ENCODE peak calls at places on chromosomes 12 and 14, in nine cellular contexts. J, O, E, T, A, Q, Z, H and W are unnamed samples.

GRCh38 chr14:59032821-59033220 is 155.6 kb upstream of the DAAM1 start:
- DNase-seq in J (no peak), O (no peak), E (no peak), T (no peak), A (no peak), Q (no peak), Z (no peak), H (no peak), W (no peak)

GRCh38 chr12:46402861-46403731 is 30.5 kb upstream of the SLC38A2 start:
- DNase-seq in J (no peak), O (no peak), E (no peak), T (no peak), A (no peak), Q (no peak), Z (no peak), H (no peak), W (no peak)

GRCh38 chr12:67885370-67886169 is 103.7 kb upstream of the IFNG-AS1 start:
- DNase-seq in J (no peak), O (no peak), E (no peak), T (no peak), A (no peak), Q (peak; percentile 19), Z (no peak), H (no peak), W (no peak)

GRCh38 chr12:97552410-97553050 is 89.9 kb downstream of the RMST start:
- DNase-seq in J (no peak), O (no peak), E (no peak), T (no peak), A (no peak), Q (no peak), Z (no peak), H (peak; percentile 25), W (no peak)

GRCh38 chr12:114683709-114684097 is 272 bp downstream of the TBX3 start:
- DNase-seq in J (no peak), O (no peak), E (no peak), T (no peak), A (no peak), Q (no peak), Z (no peak), H (no peak), W (no peak)

GRCh38 chr12:78703820-78704525 is 160.6 kb upstream of the SYT1 start:
- DNase-seq in J (no peak), O (no peak), E (no peak), T (no peak), A (no peak), Q (no peak), Z (no peak), H (no peak), W (no peak)

GRCh38 chr12:26118356-26118755 is 6.5 kb downstream of the BHLHE41 start:
- DNase-seq in J (no peak), O (no peak), E (no peak), T (no peak), A (no peak), Q (no peak), Z (no peak), H (no peak), W (no peak)

GRCh38 chr12:94644141-94644575 is 6.2 kb downstream of the TMCC3 start:
- DNase-seq in J (no peak), O (peak; percentile 13), E (no peak), T (no peak), A (no peak), Q (no peak), Z (peak; percentile 41), H (peak; percentile 40), W (peak; percentile 58)

GRCh38 chr12:116318738-116319050 is 41.2 kb upstream of the MED13L start:
- DNase-seq in J (no peak), O (no peak), E (no peak), T (peak; percentile 40), A (no peak), Q (no peak), Z (no peak), H (no peak), W (no peak)

GRCh38 chr12:44159211-44159610 is 323.3 kb downstream of the TMEM117 start:
- DNase-seq in J (no peak), O (no peak), E (no peak), T (no peak), A (no peak), Q (no peak), Z (no peak), H (no peak), W (no peak)

GRCh38 chr14:71141701-71142374 is 234.6 kb downstream of the PCNX1 start:
- DNase-seq in J (no peak), O (no peak), E (no peak), T (no peak), A (no peak), Q (no peak), Z (no peak), H (no peak), W (no peak)

GRCh38 chr14:38951451-38951850 is 151.6 kb downstream of the SEC23A start:
- DNase-seq in J (no peak), O (no peak), E (no peak), T (no peak), A (no peak), Q (no peak), Z (no peak), H (no peak), W (no peak)

DNA sequence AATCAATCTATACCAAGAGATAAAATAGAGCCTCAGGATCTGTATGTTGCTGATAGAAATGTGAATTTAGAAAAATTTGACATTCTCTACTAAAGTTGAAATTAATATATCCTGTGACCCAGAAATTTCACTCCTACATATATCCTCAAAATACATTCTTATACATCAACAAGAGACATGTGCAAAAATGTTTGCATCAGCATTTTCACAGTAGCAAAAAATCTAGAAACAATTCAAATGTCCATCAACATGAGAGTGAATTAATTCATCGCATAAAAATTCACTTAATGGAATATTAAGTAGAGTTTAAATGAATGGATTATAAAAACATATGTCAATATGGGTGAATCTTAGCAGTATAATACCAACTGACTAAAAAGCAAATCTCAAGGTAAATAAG is 80.8 kb downstream of the GPR65 start:
- DNase-seq in J (no peak), O (no peak), E (no peak), T (no peak), A (no peak), Q (no peak), Z (no peak), H (no peak), W (no peak)
- H3K27ac ChIP-seq in J (no peak overlapping the region), O (no peak overlapping the region), E (no peak overlapping the region), T (no peak overlapping the region), A (no peak overlapping the region), Q (no peak overlapping the region), Z (no peak overlapping the region), H (no peak overlapping the region), W (no peak overlapping the region)

DNA sequence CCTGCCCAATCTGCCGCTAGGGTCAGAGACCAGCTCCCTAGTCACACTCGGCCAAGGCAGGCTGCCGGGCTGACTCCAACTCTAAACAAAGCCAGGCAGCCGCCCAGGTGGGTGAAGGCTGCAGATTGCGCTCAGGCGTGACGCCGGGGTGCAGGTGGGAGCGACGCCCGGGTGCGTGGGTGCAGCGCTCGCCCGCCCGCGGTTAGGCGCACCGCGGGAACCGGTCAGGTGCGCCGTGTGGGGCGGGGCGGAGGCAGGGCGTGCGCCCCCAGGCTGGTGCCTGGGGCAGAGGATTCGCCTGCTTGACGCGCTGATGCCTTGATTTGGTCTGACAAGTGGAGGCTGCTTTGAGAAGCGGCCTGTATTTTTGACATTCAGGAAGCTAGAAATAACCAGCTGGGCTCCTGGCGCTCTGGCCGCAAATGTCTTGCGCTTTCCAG is 126.7 kb upstream of the HIF1A start:
- DNase-seq in J (peak; percentile 86), O (peak; percentile 57), E (peak; percentile 79), T (no peak), A (peak; percentile 58), Q (no peak), Z (peak; percentile 98), H (peak; percentile 53), W (no peak)
- H3K36me3 ChIP-seq in J (no peaks in the 10 kb centered on the region), O (no peaks in the 10 kb centered on the region), E (no peaks in the 10 kb centered on the region), T (no peaks in the 10 kb centered on the region), A (no peaks in the 10 kb centered on the region), Q (no peaks in the 10 kb centered on the region), Z (no peaks in the 10 kb centered on the region), H (no peaks in the 10 kb centered on the region), W (no peaks in the 10 kb centered on the region)

GRCh38 chr12:121628536-121628935 is 2.2 kb downstream of the ORAI1 start:
- DNase-seq in J (no peak), O (no peak), E (no peak), T (no peak), A (no peak), Q (no peak), Z (peak; percentile 43), H (no peak), W (no peak)
- H3K4me3 ChIP-seq in J (no peak overlapping the region), O (peak overlapping the region; percentile 70), E (peak overlapping the region; percentile 95), T (no peak overlapping the region), A (no peak overlapping the region), Q (peak overlapping the region; percentile 78), Z (peak overlapping the region; percentile 69), H (peak overlapping the region; percentile 63), W (no peak overlapping the region)

GRCh38 chr12:124388679-124389536 is 94.0 kb downstream of the RFLNA start:
- DNase-seq in J (peak; percentile 96), O (peak; percentile 64), E (peak; percentile 67), T (peak; percentile 89), A (peak; percentile 92), Q (peak; percentile 86), Z (no peak), H (peak; percentile 89), W (peak; percentile 97)
- H3K27ac ChIP-seq in J (peak overlapping the region; percentile 91), O (no peak overlapping the region), E (no peak overlapping the region), T (peak overlapping the region; percentile 90), A (no peak overlapping the region), Q (peak overlapping the region; percentile 98), Z (no peak overlapping the region), H (peak overlapping the region; percentile 89), W (no peak overlapping the region)

GRCh38 chr14:23414906-23415820 is 7.1 kb upstream of the MYH6 start:
- DNase-seq in J (peak; percentile 55), O (no peak), E (no peak), T (no peak), A (no peak), Q (no peak), Z (no peak), H (no peak), W (no peak)

GRCh38 chr14:23416801-23417200 is 8.7 kb upstream of the MYH6 start:
- DNase-seq in J (peak; percentile 36), O (no peak), E (no peak), T (no peak), A (no peak), Q (no peak), Z (no peak), H (no peak), W (no peak)

GRCh38 chr14:23421594-23421993 is 13.5 kb upstream of the MYH6 start:
- DNase-seq in J (no peak), O (no peak), E (no peak), T (no peak), A (no peak), Q (no peak), Z (no peak), H (no peak), W (no peak)

GRCh38 chr14:23415821-23416480 is 7.9 kb upstream of the MYH6 start:
- DNase-seq in J (peak; percentile 76), O (no peak), E (no peak), T (no peak), A (no peak), Q (no peak), Z (no peak), H (no peak), W (no peak)

DNA sequence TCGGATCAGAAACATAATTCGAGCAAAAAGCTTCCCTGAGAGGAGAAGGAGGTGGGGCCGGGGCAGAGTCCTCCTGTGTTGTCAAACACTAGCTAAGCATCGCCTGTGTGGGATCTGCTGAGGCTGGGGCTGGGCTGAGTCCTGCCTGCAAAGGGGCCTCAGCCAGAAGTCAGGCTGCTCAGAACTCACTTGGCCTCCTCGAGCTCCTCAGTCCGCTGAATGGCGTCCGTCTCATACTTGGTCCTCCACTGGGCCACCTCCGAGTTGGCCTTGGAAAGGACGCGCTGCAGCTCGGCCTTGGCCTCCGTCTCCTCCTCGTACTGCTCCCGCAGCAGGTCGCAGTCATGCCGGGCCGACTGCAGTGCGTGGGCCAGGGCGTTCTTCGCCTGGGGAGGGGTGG is 9.9 kb upstream of the MYH6 start:
- DNase-seq in J (peak; percentile 74), O (no peak), E (no peak), T (no peak), A (no peak), Q (no peak), Z (no peak), H (no peak), W (no peak)
- H3K36me3 ChIP-seq in J (no peaks in the 10 kb centered on the region), O (no peaks in the 10 kb centered on the region), E (no peaks in the 10 kb centered on the region), T (no peaks in the 10 kb centered on the region), A (no peaks in the 10 kb centered on the region), Q (peaks cover 96% of the 10 kb centered on the region), Z (no peaks in the 10 kb centered on the region), H (no peaks in the 10 kb centered on the region), W (no peaks in the 10 kb centered on the region)